ENCODE peak calls at places on chromosomes 16 and 17, in eight cellular contexts. Y, L, I, Z, G, X, P and K are unnamed samples.
A peak's percentile ranks its signal among the peaks of the same experiment; 100 is the strongest.

GRCh38 chr16:56888806-56889205 is 23.8 kb downstream of the SLC12A3 start:
- DNase-seq in Y (no peak), P (no peak), G (no peak), X (no peak), I (no peak), L (no peak), Z (no peak), K (no peak)

GRCh38 chr17:74875155-74875969 is 2.6 kb upstream of the FDXR start:
- DNase-seq in I (no peak), G (no peak), Y (no peak), Z (no peak), P (no peak), L (no peak), X (no peak), K (no peak)

GRCh38 chr16:49936791-49937190 is 80.9 kb upstream of the ZNF423 start:
- DNase-seq in Y (peak; percentile 31), X (no peak), L (no peak), G (no peak), P (no peak), Z (no peak), I (no peak), K (no peak)

GRCh38 chr17:75345514-75346167 is 56.4 kb upstream of the SLC25A19 start:
- DNase-seq in Z (no peak), P (no peak), I (peak; percentile 26), X (no peak), G (no peak), Y (no peak), L (no peak), K (no peak)

GRCh38 chr17:50452627-50453300 is 15.9 kb downstream of the CHAD start:
- DNase-seq in G (no peak), X (no peak), P (no peak), I (no peak), Y (no peak), Z (no peak), L (no peak), K (no peak)

GRCh38 chr17:7204335-7204734 is 15.3 kb downstream of the DLG4 start:
- DNase-seq in L (no peak), Y (no peak), P (peak; percentile 73), I (no peak), G (no peak), Z (no peak), X (no peak), K (no peak)

GRCh38 chr17:19728114-19728495 is 11.7 kb upstream of the SLC47A2 start:
- DNase-seq in Y (peak; percentile 91), L (peak; percentile 94), Z (peak; percentile 44), I (no peak), G (no peak), P (no peak), X (peak; percentile 50), K (peak; percentile 92)

GRCh38 chr16:89407282-89407924 is 83.0 kb downstream of the ANKRD11 start:
- DNase-seq in P (no peak), Z (no peak), I (no peak), G (no peak), Y (no peak), L (no peak), X (no peak), K (no peak)

GRCh38 chr16:78198299-78198698 is 98.8 kb downstream of the WWOX start:
- DNase-seq in Z (no peak), X (no peak), G (no peak), Y (no peak), P (no peak), L (no peak), I (no peak), K (no peak)

GRCh38 chr16:89094252-89094901 is 725 bp downstream of the ACSF3 start:
- DNase-seq in Z (peak; percentile 35), X (peak; percentile 27), I (peak; percentile 46), L (no peak), G (peak; percentile 44), P (no peak), Y (no peak), K (no peak)

GRCh38 chr17:20127660-20128413 is 118.7 kb downstream of the SPECC1 start:
- DNase-seq in X (peak; percentile 21), I (no peak), L (no peak), Y (no peak), Z (peak; percentile 20), G (no peak), P (no peak), K (no peak)

GRCh38 chr17:65558683-65559311 is 2.7 kb downstream of the AXIN2 start:
- DNase-seq in I (peak; percentile 51), P (peak; percentile 14), L (no peak), X (no peak), G (no peak), Z (no peak), Y (no peak), K (peak; percentile 54)

GRCh38 chr16:73050115-73051099 is 2.5 kb upstream of the ZFHX3 start:
- DNase-seq in L (no peak), P (no peak), Z (no peak), I (no peak), G (no peak), Y (no peak), X (no peak), K (no peak)

GRCh38 chr17:68011199-68011665 is 15.0 kb upstream of the C17orf58 start:
- DNase-seq in Y (no peak), L (no peak), G (peak; percentile 63), Z (peak; percentile 39), X (no peak), I (peak; percentile 66), P (no peak), K (peak; percentile 69)

GRCh38 chr17:69870091-69870530 is 204.9 kb upstream of the KCNJ16 start:
- DNase-seq in G (no peak), I (peak; percentile 34), Z (no peak), Y (no peak), P (no peak), L (no peak), X (peak; percentile 94), K (no peak)

GRCh38 chr16:84616515-84616914 is 1.4 kb downstream of the COTL1 start:
- DNase-seq in P (no peak), I (no peak), Y (no peak), L (no peak), X (no peak), Z (no peak), G (no peak), K (no peak)
- H3K4me3 ChIP-seq in P (peak overlapping the region; percentile 68), I (peak overlapping the region; percentile 74), Y (peak overlapping the region; percentile 88), L (peak overlapping the region; percentile 59), X (peak overlapping the region; percentile 91), Z (peak overlapping the region; percentile 85), G (peak overlapping the region; percentile 96), K (peak overlapping the region; percentile 69)

GRCh38 chr16:84239910-84240309 is at the start of gene KCNG4:
- DNase-seq in X (no peak), I (no peak), P (no peak), L (no peak), Z (no peak), Y (no peak), G (no peak), K (no peak)

GRCh38 chr16:84240455-84240854 is 643 bp upstream of the KCNG4 start:
- DNase-seq in Z (no peak), X (no peak), Y (no peak), I (no peak), L (no peak), P (no peak), G (no peak), K (no peak)

GRCh38 chr16:84239186-84239790 is 524 bp downstream of the KCNG4 start:
- DNase-seq in I (no peak), P (no peak), Z (no peak), L (no peak), G (no peak), X (peak; percentile 22), Y (no peak), K (no peak)

GRCh38 chr16:84243732-84244131 is 3.9 kb upstream of the KCNG4 start:
- DNase-seq in L (no peak), I (no peak), Z (no peak), G (no peak), X (no peak), Y (no peak), P (no peak), K (no peak)

GRCh38 chr16:84241778-84242177 is 2.0 kb upstream of the KCNG4 start:
- DNase-seq in Y (no peak), P (no peak), X (no peak), G (no peak), Z (no peak), L (no peak), I (no peak), K (no peak)
- H3K4me3 ChIP-seq in Y (no peak overlapping the region), P (no peak overlapping the region), X (no peak overlapping the region), G (no peak overlapping the region), Z (no peak overlapping the region), L (no peak overlapping the region), I (no peak overlapping the region), K (no peak overlapping the region)

DNA sequence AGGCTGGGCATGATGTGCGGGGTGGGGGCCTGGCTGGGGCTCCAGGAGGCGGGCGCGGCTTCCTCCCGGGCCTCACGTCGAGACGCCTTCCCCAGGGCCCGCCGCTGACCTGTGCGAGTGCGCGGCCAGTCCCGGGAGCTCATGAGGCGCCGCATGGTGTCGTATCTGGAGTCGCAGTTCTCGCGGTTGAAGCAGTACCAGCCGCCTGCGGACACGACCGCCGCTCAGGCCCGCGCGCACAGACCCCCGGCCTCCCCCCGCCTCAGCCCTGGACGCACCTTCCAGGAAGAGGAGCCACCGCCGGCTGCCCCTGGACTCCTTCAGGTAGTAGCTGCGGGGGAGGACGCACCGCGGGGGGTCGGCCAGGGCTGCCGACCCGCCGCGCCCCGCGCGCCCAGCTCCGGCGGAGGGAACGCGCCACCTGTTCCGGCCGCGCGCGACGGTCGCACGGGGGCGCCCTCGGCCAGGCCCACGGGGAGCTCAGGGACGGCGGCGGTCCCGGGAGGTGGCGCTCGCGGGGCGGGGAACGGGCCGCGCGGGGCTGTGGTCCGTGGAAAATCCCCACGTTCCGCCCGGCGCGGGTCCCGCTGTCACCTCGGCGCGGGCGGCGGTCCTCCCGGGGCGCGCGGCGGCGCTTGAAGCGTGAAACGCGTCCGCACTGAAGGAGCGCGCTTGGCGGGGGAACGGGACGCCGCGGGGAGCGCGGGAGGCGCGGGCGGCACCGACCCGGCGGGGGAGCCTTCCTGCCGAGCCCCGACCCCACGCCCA is 1.4 kb downstream of the NOTUM start:
- DNase-seq in L (no peak), G (peak; percentile 88), Z (peak; percentile 40), X (peak; percentile 32), Y (no peak), P (peak; percentile 65), I (peak; percentile 76), K (peak; percentile 88)
- H3K4me3 ChIP-seq in L (peak overlapping the region; percentile 25), G (peak overlapping the region; percentile 65), Z (peak overlapping the region; percentile 95), X (no peak overlapping the region), Y (peak overlapping the region; percentile 64), P (peak overlapping the region; percentile 31), I (peak overlapping the region; percentile 38), K (peak overlapping the region; percentile 66)

GRCh38 chr17:77645441-77646430 is 312.8 kb upstream of the TNRC6C start:
- DNase-seq in Y (no peak), G (no peak), P (no peak), Z (no peak), L (no peak), X (peak; percentile 27), I (peak; percentile 46), K (no peak)

GRCh38 chr17:77649717-77650211 is 308.7 kb upstream of the TNRC6C start:
- DNase-seq in X (peak; percentile 75), P (peak; percentile 15), I (no peak), Z (no peak), G (no peak), L (no peak), Y (peak; percentile 40), K (no peak)

GRCh38 chr17:77644981-77645380 is 313.5 kb upstream of the TNRC6C start:
- DNase-seq in G (no peak), X (no peak), Y (no peak), L (no peak), I (peak; percentile 67), P (peak; percentile 15), Z (no peak), K (peak; percentile 22)

GRCh38 chr17:77644181-77644972 is 314.1 kb upstream of the TNRC6C start:
- DNase-seq in I (no peak), G (no peak), X (no peak), Z (no peak), Y (no peak), L (no peak), P (no peak), K (no peak)

GRCh38 chr17:77647531-77647930 is 311.0 kb upstream of the TNRC6C start:
- DNase-seq in Z (no peak), G (no peak), P (no peak), I (no peak), X (no peak), L (no peak), Y (no peak), K (no peak)
- H3K4me3 ChIP-seq in Z (no peak overlapping the region), G (no peak overlapping the region), P (no peak overlapping the region), I (no peak overlapping the region), X (no peak overlapping the region), L (no peak overlapping the region), Y (no peak overlapping the region), K (no peak overlapping the region)